ENCODE peak calls at places on chromosomes 4 and X, in seven cellular contexts. K is neuronal stem cell, Y is substantia nigra, T is left cardiac atrium, E is ecto neural progenitor cell, W is Caki2, J is cardiac fibroblast. I is an unnamed sample.

GRCh38 chr4:95732061-95732460 is 107.8 kb upstream of the PDHA2 start:
- DNase-seq in K (no peak), Y (no peak), T (no peak), E (no peak), W (peak; percentile 81), J (peak; percentile 56), I (no peak)

GRCh38 chrX:21885568-21885967 is 29.8 kb downstream of the YY2 start:
- DNase-seq in K (peak; percentile 21), Y (no peak), T (no peak), E (no peak), W (no peak), J (peak; percentile 65), I (no peak)

GRCh38 chr4:187606581-187606980 is 389.0 kb upstream of the ZFP42 start:
- DNase-seq in K (peak; percentile 44), Y (no peak), T (no peak), E (no peak), W (peak; percentile 29), J (peak; percentile 69), I (no peak)

GRCh38 chrX:1932231-1932630 is 317.4 kb downstream of the ASMT start:
- DNase-seq in K (no peak), Y (no peak), T (no peak), E (no peak), W (peak; percentile 28), J (peak; percentile 78), I (no peak)

GRCh38 chrX:3443186-3443585 is 96.7 kb upstream of the MXRA5 start:
- DNase-seq in K (no peak), Y (no peak), T (no peak), E (no peak), W (no peak), J (no peak), I (no peak)

GRCh38 chr4:8117278-8117682 is 41.3 kb downstream of the ABLIM2 start:
- DNase-seq in K (no peak), Y (no peak), T (peak; percentile 47), E (peak; percentile 72), W (peak; percentile 75), J (peak; percentile 36), I (no peak)

GRCh38 chr4:27366424-27366823 is 505.8 kb downstream of the STIM2 start:
- DNase-seq in K (no peak), Y (no peak), T (no peak), E (no peak), W (no peak), J (peak; percentile 3), I (no peak)

GRCh38 chr4:160175064-160175643 is 1072.3 kb downstream of the RAPGEF2 start:
- DNase-seq in K (no peak), Y (no peak), T (no peak), E (no peak), W (no peak), J (no peak), I (no peak)

GRCh38 chrX:16678689-16679088 is 28.7 kb downstream of the S100G start:
- DNase-seq in K (no peak), Y (no peak), T (no peak), E (no peak), W (no peak), J (peak; percentile 68), I (no peak)

GRCh38 chr4:83267121-83267834 is 17.3 kb downstream of the COQ2 start:
- DNase-seq in K (no peak), Y (no peak), T (no peak), E (no peak), W (peak; percentile 24), J (peak; percentile 90), I (no peak)

GRCh38 chr4:185016946-185017797 is 1.1 kb upstream of the HELT start:
- DNase-seq in K (no peak), Y (no peak), T (no peak), E (no peak), W (no peak), J (no peak), I (no peak)

I was measured in nucleus accumbens.